ENCODE peak calls at places on chromosomes 13 and 19, in seven cellular contexts. B is SK-N-SH, Z is HepG2, G is Panc1, M is HCT116, N is transverse colon, V is esophagus muscularis mucosa. W is an unnamed sample.

GRCh38 chr13:101267656-101268055 is 148.7 kb downstream of the NALCN start:
- DNase-seq in M (no peak), N (no peak), Z (no peak), G (no peak), V (no peak), B (no peak), W (no peak)

GRCh38 chr13:51955841-51956603 is 55.2 kb downstream of the ATP7B start:
- DNase-seq in Z (no peak), G (no peak), B (no peak), N (peak; percentile 53), V (no peak), M (no peak), W (no peak)

GRCh38 chr19:44803442-44804428 is 5.2 kb upstream of the BCAM start:
- DNase-seq in N (no peak), B (peak; percentile 12), G (no peak), Z (no peak), M (no peak), V (no peak), W (no peak)

GRCh38 chr13:24624801-24625231 is 55.4 kb upstream of the ATP12A start:
- DNase-seq in G (no peak), Z (no peak), M (no peak), N (no peak), B (no peak), V (no peak), W (no peak)

GRCh38 chr19:22595422-22595821 is 38.7 kb upstream of the ZNF492 start:
- DNase-seq in B (no peak), Z (no peak), G (no peak), V (peak; percentile 75), N (no peak), M (no peak), W (no peak)

GRCh38 chr13:64417609-64418008 is 2812.5 kb downstream of the PCDH9 start:
- DNase-seq in M (no peak), B (no peak), N (no peak), V (no peak), Z (no peak), G (no peak), W (no peak)

GRCh38 chr13:99299545-99300341 is 7.5 kb downstream of the GPR183 start:
- DNase-seq in N (no peak), M (no peak), V (no peak), B (no peak), G (no peak), Z (no peak), W (no peak)

GRCh38 chr19:33938821-33939220 is 142.2 kb downstream of the KCTD15 start:
- DNase-seq in M (no peak), B (no peak), G (no peak), Z (no peak), V (no peak), N (no peak), W (no peak)

GRCh38 chr13:87986639-87987250 is 315.6 kb downstream of the SLITRK5 start:
- DNase-seq in G (no peak), V (no peak), Z (no peak), M (no peak), N (no peak), B (no peak), W (no peak)

GRCh38 chr13:34867590-34867989 is 74.5 kb upstream of the NBEA start:
- DNase-seq in Z (no peak), V (no peak), M (no peak), G (no peak), N (no peak), B (no peak), W (no peak)

GRCh38 chr19:19554074-19555023 is 16.3 kb downstream of the CILP2 start:
- DNase-seq in N (peak; percentile 62), V (no peak), B (peak; percentile 86), Z (no peak), G (no peak), M (no peak), W (peak; percentile 90)

GRCh38 chr19:42363614-42364346 is 26.3 kb downstream of the CNFN start:
- DNase-seq in Z (no peak), G (no peak), V (no peak), M (no peak), B (no peak), N (no peak), W (no peak)

GRCh38 chr13:98885605-98886004 is 92.3 kb downstream of the DOCK9 start:
- DNase-seq in B (no peak), Z (no peak), N (no peak), V (no peak), M (no peak), G (no peak), W (no peak)

GRCh38 chr19:17491287-17491686 is 20.2 kb upstream of the PGLS start:
- DNase-seq in M (no peak), G (no peak), B (peak; percentile 21), N (no peak), Z (no peak), V (no peak), W (no peak)

GRCh38 chr19:54325194-54325621 is 12.2 kb upstream of the LILRA5 start:
- DNase-seq in G (peak; percentile 53), V (no peak), N (no peak), M (peak; percentile 31), B (peak; percentile 59), Z (peak; percentile 30), W (no peak)

GRCh38 chr13:34176636-34177035 is 358.7 kb downstream of the RFC3 start:
- DNase-seq in Z (no peak), B (no peak), G (no peak), N (no peak), V (no peak), M (no peak), W (no peak)

GRCh38 chr13:59259416-59260000 is 904.2 kb downstream of the DIAPH3 start:
- DNase-seq in V (no peak), G (no peak), N (no peak), Z (no peak), B (no peak), M (no peak), W (no peak)

GRCh38 chr13:106594986-106595385 is 27.0 kb upstream of the ARGLU1 start:
- DNase-seq in N (no peak), V (no peak), M (no peak), B (no peak), G (no peak), Z (no peak), W (no peak)

GRCh38 chr19:38304866-38305429 is 897 bp downstream of the C19orf33 start:
- DNase-seq in Z (peak; percentile 76), B (peak; percentile 58), G (peak; percentile 90), M (peak; percentile 96), V (no peak), N (peak; percentile 94), W (peak; percentile 86)

GRCh38 chr19:39502640-39503417 is 4.1 kb downstream of the DLL3 start:
- DNase-seq in M (peak; percentile 66), Z (peak; percentile 56), V (no peak), G (peak; percentile 93), B (peak; percentile 91), N (peak; percentile 63), W (peak; percentile 91)

GRCh38 chr13:84433024-84433423 is 550.8 kb upstream of the SLITRK1 start:
- DNase-seq in G (no peak), N (no peak), M (no peak), V (no peak), B (no peak), Z (no peak), W (no peak)

GRCh38 chr13:28981530-28981929 is 161.4 kb downstream of the MTUS2 start:
- DNase-seq in M (no peak), V (no peak), B (no peak), N (no peak), Z (no peak), G (no peak), W (no peak)

GRCh38 chr13:28984326-28984725 is 164.2 kb downstream of the MTUS2 start:
- DNase-seq in G (no peak), N (no peak), B (no peak), M (no peak), Z (no peak), V (no peak), W (no peak)

GRCh38 chr13:28983661-28984060 is 163.5 kb downstream of the MTUS2 start:
- DNase-seq in Z (no peak), N (no peak), B (no peak), V (no peak), M (no peak), G (no peak), W (no peak)

DNA sequence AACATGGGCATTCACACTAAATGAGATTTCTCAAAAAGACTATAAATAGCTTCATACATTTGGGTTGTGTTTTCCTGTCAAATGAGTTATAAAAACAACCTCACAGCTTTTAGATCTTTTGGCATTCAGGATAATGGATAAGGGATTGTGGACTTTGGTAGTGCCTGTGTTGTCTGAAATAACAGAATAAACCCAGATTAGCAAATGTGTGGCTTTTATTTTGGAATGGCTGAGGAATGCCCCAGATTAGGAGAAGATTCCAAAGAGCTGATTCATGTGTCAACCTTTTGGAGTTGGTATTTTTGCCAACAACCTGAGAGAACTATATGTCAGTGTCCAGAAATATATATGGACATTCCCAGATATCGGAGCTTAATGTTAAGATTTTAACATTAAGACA is 164.7 kb downstream of the MTUS2 start:
- DNase-seq in M (no peak), Z (no peak), N (no peak), G (no peak), B (no peak), V (no peak), W (no peak)
- H3K27ac ChIP-seq in M (no peak overlapping the region), Z (no peak overlapping the region), N (no peak overlapping the region), G (no peak overlapping the region), B (no peak overlapping the region), V (no peak overlapping the region), W (no peak overlapping the region)

DNA sequence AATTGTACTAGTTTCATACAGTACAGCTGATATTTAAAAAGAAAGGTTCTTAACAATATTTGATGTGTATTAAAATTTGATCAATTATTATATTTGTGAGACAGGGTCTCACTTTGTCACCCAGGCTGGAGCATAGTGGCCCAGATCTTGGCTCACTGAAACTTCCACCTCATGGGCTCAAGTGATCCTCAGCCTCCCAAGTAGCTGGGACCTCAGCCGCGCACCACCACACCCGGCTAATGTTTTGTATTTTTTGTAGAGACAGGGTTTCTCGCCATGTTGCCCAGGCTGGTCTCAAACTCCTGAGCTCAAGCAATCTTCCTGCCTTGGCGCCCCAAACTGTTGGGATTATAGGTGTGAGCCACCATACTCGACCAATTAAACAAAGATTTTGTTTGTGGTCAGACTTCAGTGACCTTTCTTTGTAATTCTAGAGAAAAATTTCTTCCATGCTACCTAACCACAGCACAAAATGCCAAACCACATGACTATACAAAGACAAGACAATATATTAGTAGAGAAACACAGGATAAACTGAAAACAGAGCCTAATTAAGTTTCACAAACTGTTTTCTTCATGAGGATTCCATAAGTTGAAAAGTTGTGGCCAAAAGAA is 59.6 kb downstream of the RBM26 start:
- DNase-seq in B (no peak), Z (no peak), N (no peak), M (no peak), G (no peak), V (no peak), W (no peak)
- H3K36me3 ChIP-seq in B (peaks cover 68% of the 10 kb centered on the region), Z (peaks cover 4% of the 10 kb centered on the region), N (peaks cover 27% of the 10 kb centered on the region), M (peaks cover 34% of the 10 kb centered on the region), G (peaks cover 18% of the 10 kb centered on the region), V (peaks cover 13% of the 10 kb centered on the region), W (peaks cover 63% of the 10 kb centered on the region)

GRCh38 chr19:2602391-2603181 is 99.9 kb downstream of the GNG7 start:
- DNase-seq in M (no peak), B (peak; percentile 87), Z (no peak), N (peak; percentile 74), V (peak; percentile 97), G (no peak), W (peak; percentile 76)
- TF ChIP-seq POLR2AphosphoS5 in M (no peak), B (peak; percentile 55), Z (no peak), N (peak; percentile 85), V (peak; percentile 97), G (no peak), W (peak; percentile 73)

GRCh38 chr13:86882107-86882506 is 789.1 kb upstream of the SLITRK5 start:
- DNase-seq in V (no peak), N (no peak), G (no peak), B (no peak), M (no peak), Z (no peak), W (peak; percentile 30)
- H3K27ac ChIP-seq in V (no peak overlapping the region), N (no peak overlapping the region), G (no peak overlapping the region), B (no peak overlapping the region), M (no peak overlapping the region), Z (no peak overlapping the region), W (no peak overlapping the region)

GRCh38 chr19:14410775-14411134 is 8.4 kb downstream of the DDX39A start:
- DNase-seq in B (no peak), Z (no peak), N (no peak), V (no peak), M (no peak), G (no peak), W (peak; percentile 81)
- H3K36me3 ChIP-seq in B (peaks cover 52% of the 10 kb centered on the region), Z (peaks cover 40% of the 10 kb centered on the region), N (peaks cover 48% of the 10 kb centered on the region), V (peaks cover 52% of the 10 kb centered on the region), M (peaks cover 42% of the 10 kb centered on the region), G (peaks cover 5% of the 10 kb centered on the region), W (peaks cover 8% of the 10 kb centered on the region)

W was measured in spleen.